ENCODE peak calls at places on chromosome 5, in ten cellular contexts. E, S, I, V, Y, M, D, G, W and N are unnamed samples.

GRCh38 chr5:181223041-181223728 is at the start of gene TRIM41:
- DNase-seq in E (peak), S (peak), I (peak), V (peak), Y (peak), M (no peak), D (peak), G (peak), W (peak), N (peak)

GRCh38 chr5:143177263-143177994 is 226.1 kb downstream of the NR3C1 start:
- DNase-seq in E (peak), S (peak), I (no peak), V (no peak), Y (no peak), M (peak), D (no peak), G (no peak), W (no peak), N (no peak)

GRCh38 chr5:177339107-177339638 is 12.3 kb downstream of the LMAN2 start:
- DNase-seq in E (peak), S (no peak), I (no peak), V (no peak), Y (no peak), M (no peak), D (no peak), G (no peak), W (peak), N (no peak)

GRCh38 chr5:54873696-54874095 is 111.7 kb downstream of the ESM1 start:
- DNase-seq in E (no peak), S (no peak), I (no peak), V (no peak), Y (no peak), M (no peak), D (no peak), G (no peak), W (no peak), N (no peak)

GRCh38 chr5:142839711-142840441 is 69.7 kb downstream of the ARHGAP26 start:
- DNase-seq in E (no peak), S (no peak), I (no peak), V (no peak), Y (peak), M (no peak), D (no peak), G (no peak), W (no peak), N (no peak)

GRCh38 chr5:98769256-98770157 is 4.0 kb upstream of the RGMB start:
- DNase-seq in E (peak), S (no peak), I (peak), V (peak), Y (peak), M (peak), D (peak), G (no peak), W (peak), N (no peak)

GRCh38 chr5:155728857-155729683 is 597.9 kb upstream of the SGCD start:
- DNase-seq in E (no peak), S (no peak), I (peak), V (no peak), Y (peak), M (peak), D (no peak), G (no peak), W (peak), N (no peak)

GRCh38 chr5:96962540-96962991 is 26.7 kb downstream of the LNPEP start:
- DNase-seq in E (no peak), S (no peak), I (no peak), V (no peak), Y (no peak), M (no peak), D (no peak), G (peak), W (no peak), N (no peak)

GRCh38 chr5:125342938-125343401 is 596.5 kb upstream of the ZNF608 start:
- DNase-seq in E (no peak), S (no peak), I (no peak), V (no peak), Y (no peak), M (no peak), D (no peak), G (no peak), W (no peak), N (no peak)

GRCh38 chr5:16856531-16856930 is 79.6 kb downstream of the MYO10 start:
- DNase-seq in E (peak), S (peak), I (no peak), V (no peak), Y (no peak), M (no peak), D (no peak), G (no peak), W (no peak), N (no peak)

GRCh38 chr5:35316611-35317307 is 86.5 kb upstream of the PRLR start:
- DNase-seq in E (peak), S (no peak), I (no peak), V (no peak), Y (no peak), M (peak), D (peak), G (no peak), W (no peak), N (no peak)

GRCh38 chr5:178540526-178540925 is 49.7 kb downstream of the COL23A1 start:
- DNase-seq in E (no peak), S (no peak), I (no peak), V (no peak), Y (no peak), M (no peak), D (no peak), G (no peak), W (no peak), N (no peak)

GRCh38 chr5:34474573-34475021 is 181.5 kb upstream of the RAI14 start:
- DNase-seq in E (peak), S (peak), I (peak), V (no peak), Y (no peak), M (peak), D (peak), G (peak), W (no peak), N (no peak)

GRCh38 chr5:103511554-103511885 is 51.1 kb downstream of the NUDT12 start:
- DNase-seq in E (peak), S (no peak), I (no peak), V (no peak), Y (no peak), M (no peak), D (no peak), G (no peak), W (no peak), N (no peak)

GRCh38 chr5:141121563-141121962 is at the start of gene PCDHB4:
- DNase-seq in E (no peak), S (no peak), I (peak), V (no peak), Y (no peak), M (no peak), D (no peak), G (no peak), W (no peak), N (no peak)

GRCh38 chr5:132011561-132012384 is at the start of gene ACSL6:
- DNase-seq in E (no peak), S (no peak), I (peak), V (peak), Y (peak), M (no peak), D (peak), G (no peak), W (peak), N (no peak)

GRCh38 chr5:39132792-39133191 is 58.6 kb upstream of the RICTOR start:
- DNase-seq in E (peak), S (no peak), I (no peak), V (no peak), Y (no peak), M (no peak), D (no peak), G (no peak), W (no peak), N (no peak)

GRCh38 chr5:56608216-56608925 is 207.0 kb upstream of the MAP3K1 start:
- DNase-seq in E (peak), S (no peak), I (no peak), V (no peak), Y (no peak), M (no peak), D (no peak), G (no peak), W (peak), N (no peak)

GRCh38 chr5:8884029-8884428 is 661.8 kb downstream of the SEMA5A start:
- DNase-seq in E (no peak), S (no peak), I (no peak), V (no peak), Y (no peak), M (no peak), D (no peak), G (no peak), W (no peak), N (no peak)

GRCh38 chr5:11602298-11602697 is 301.9 kb downstream of the CTNND2 start:
- DNase-seq in E (no peak), S (no peak), I (peak), V (no peak), Y (no peak), M (peak), D (peak), G (no peak), W (no peak), N (no peak)

GRCh38 chr5:135706893-135707292 is 127.6 kb upstream of the SLC25A48 start:
- DNase-seq in E (no peak), S (no peak), I (no peak), V (no peak), Y (no peak), M (no peak), D (no peak), G (no peak), W (no peak), N (no peak)

GRCh38 chr5:173746050-173746449 is 129.6 kb upstream of the BOD1 start:
- DNase-seq in E (no peak), S (no peak), I (no peak), V (no peak), Y (no peak), M (no peak), D (peak), G (peak), W (no peak), N (no peak)

GRCh38 chr5:97208184-97208713 is 25.2 kb upstream of the RIOK2 start:
- DNase-seq in E (no peak), S (no peak), I (no peak), V (no peak), Y (no peak), M (no peak), D (no peak), G (no peak), W (no peak), N (no peak)

GRCh38 chr5:154309805-154310204 is 119.3 kb downstream of the GALNT10 start:
- DNase-seq in E (peak), S (no peak), I (no peak), V (no peak), Y (no peak), M (no peak), D (no peak), G (no peak), W (no peak), N (no peak)

GRCh38 chr5:163379298-163380155 is 57.9 kb upstream of the CCNG1 start:
- DNase-seq in E (peak), S (peak), I (no peak), V (no peak), Y (no peak), M (no peak), D (no peak), G (no peak), W (no peak), N (no peak)